ENCODE peak calls at places on chromosomes 11 and 22, in eight cellular contexts. One of them, this sample, is unnamed.

GRCh38 chr22:18997306-18997924 is 61.3 kb upstream of the PRODH start:
- DNase-seq in fibroblast of the aortic adventitia: no peak
- DNase-seq in HCT116: no peak
- DNase-seq in HAP-1: no peak
- DNase-seq in small intestine: no peak
- DNase-seq in lower leg skin: peak
- DNase-seq in psoas muscle: no peak
- DNase-seq in A549: no peak
- DNase-seq in this sample: no peak

GRCh38 chr11:70073881-70074371 is 4.2 kb upstream of the ANO1 start:
- DNase-seq in fibroblast of the aortic adventitia: peak
- DNase-seq in HCT116: no peak
- DNase-seq in HAP-1: no peak
- DNase-seq in small intestine: no peak
- DNase-seq in lower leg skin: peak
- DNase-seq in psoas muscle: no peak
- DNase-seq in A549: no peak
- DNase-seq in this sample: peak

GRCh38 chr11:77752518-77752917 is 68.0 kb downstream of the RSF1 start:
- DNase-seq in fibroblast of the aortic adventitia: peak
- DNase-seq in HCT116: no peak
- DNase-seq in HAP-1: peak
- DNase-seq in small intestine: no peak
- DNase-seq in lower leg skin: no peak
- DNase-seq in psoas muscle: no peak
- DNase-seq in A549: no peak
- DNase-seq in this sample: no peak

GRCh38 chr11:30585892-30586250 is 282 bp downstream of the MPPED2 start:
- DNase-seq in fibroblast of the aortic adventitia: no peak
- DNase-seq in HCT116: no peak
- DNase-seq in HAP-1: peak
- DNase-seq in small intestine: no peak
- DNase-seq in lower leg skin: peak
- DNase-seq in psoas muscle: peak
- DNase-seq in A549: no peak
- DNase-seq in this sample: peak

GRCh38 chr11:12079726-12080556 is 30.4 kb upstream of the MICAL2 start:
- DNase-seq in fibroblast of the aortic adventitia: peak
- DNase-seq in HCT116: peak
- DNase-seq in HAP-1: no peak
- DNase-seq in small intestine: no peak
- DNase-seq in lower leg skin: peak
- DNase-seq in psoas muscle: peak
- DNase-seq in A549: peak
- DNase-seq in this sample: peak

GRCh38 chr22:28438183-28438778 is 241.4 kb downstream of the TTC28 start:
- DNase-seq in fibroblast of the aortic adventitia: no peak
- DNase-seq in HCT116: no peak
- DNase-seq in HAP-1: no peak
- DNase-seq in small intestine: no peak
- DNase-seq in lower leg skin: no peak
- DNase-seq in psoas muscle: no peak
- DNase-seq in A549: no peak
- DNase-seq in this sample: no peak

GRCh38 chr22:48192920-48193319 is 1430.5 kb downstream of the TBC1D22A start:
- DNase-seq in fibroblast of the aortic adventitia: no peak
- DNase-seq in HCT116: no peak
- DNase-seq in HAP-1: no peak
- DNase-seq in small intestine: no peak
- DNase-seq in lower leg skin: peak
- DNase-seq in psoas muscle: no peak
- DNase-seq in A549: no peak
- DNase-seq in this sample: no peak

GRCh38 chr11:112523477-112523876 is 262.8 kb upstream of the PLET1 start:
- DNase-seq in fibroblast of the aortic adventitia: peak
- DNase-seq in HCT116: no peak
- DNase-seq in HAP-1: no peak
- DNase-seq in small intestine: no peak
- DNase-seq in lower leg skin: no peak
- DNase-seq in psoas muscle: no peak
- DNase-seq in A549: no peak
- DNase-seq in this sample: peak

GRCh38 chr11:32438883-32439487 is 3.6 kb upstream of the WT1 start:
- DNase-seq in fibroblast of the aortic adventitia: no peak
- DNase-seq in HCT116: no peak
- DNase-seq in HAP-1: no peak
- DNase-seq in small intestine: no peak
- DNase-seq in lower leg skin: no peak
- DNase-seq in psoas muscle: no peak
- DNase-seq in A549: no peak
- DNase-seq in this sample: no peak

GRCh38 chr11:70879601-70880285 is 372.6 kb downstream of the SHANK2 start:
- DNase-seq in fibroblast of the aortic adventitia: no peak
- DNase-seq in HCT116: no peak
- DNase-seq in HAP-1: no peak
- DNase-seq in small intestine: no peak
- DNase-seq in lower leg skin: no peak
- DNase-seq in psoas muscle: no peak
- DNase-seq in A549: no peak
- DNase-seq in this sample: no peak

GRCh38 chr22:36486619-36487384 is 5.4 kb upstream of the TXN2 start:
- DNase-seq in fibroblast of the aortic adventitia: peak
- DNase-seq in HCT116: no peak
- DNase-seq in HAP-1: peak
- DNase-seq in small intestine: peak
- DNase-seq in lower leg skin: no peak
- DNase-seq in psoas muscle: no peak
- DNase-seq in A549: peak
- DNase-seq in this sample: no peak

GRCh38 chr22:36415415-36416168 is 27.8 kb upstream of the MYH9 start:
- DNase-seq in fibroblast of the aortic adventitia: no peak
- DNase-seq in HCT116: no peak
- DNase-seq in HAP-1: peak
- DNase-seq in small intestine: no peak
- DNase-seq in lower leg skin: no peak
- DNase-seq in psoas muscle: no peak
- DNase-seq in A549: peak
- DNase-seq in this sample: no peak

GRCh38 chr22:35152316-35152715 is 86.4 kb downstream of the ISX start:
- DNase-seq in fibroblast of the aortic adventitia: no peak
- DNase-seq in HCT116: no peak
- DNase-seq in HAP-1: peak
- DNase-seq in small intestine: no peak
- DNase-seq in lower leg skin: no peak
- DNase-seq in psoas muscle: no peak
- DNase-seq in A549: no peak
- DNase-seq in this sample: no peak

GRCh38 chr11:67687986-67688385 is 13.6 kb upstream of the ALDH3B2 start:
- DNase-seq in fibroblast of the aortic adventitia: no peak
- DNase-seq in HCT116: no peak
- DNase-seq in HAP-1: no peak
- DNase-seq in small intestine: no peak
- DNase-seq in lower leg skin: no peak
- DNase-seq in psoas muscle: no peak
- DNase-seq in A549: no peak
- DNase-seq in this sample: no peak

GRCh38 chr11:26896716-26897115 is 97.2 kb upstream of the FIBIN start:
- DNase-seq in fibroblast of the aortic adventitia: peak
- DNase-seq in HCT116: no peak
- DNase-seq in HAP-1: no peak
- DNase-seq in small intestine: no peak
- DNase-seq in lower leg skin: no peak
- DNase-seq in psoas muscle: no peak
- DNase-seq in A549: no peak
- DNase-seq in this sample: no peak

DNA sequence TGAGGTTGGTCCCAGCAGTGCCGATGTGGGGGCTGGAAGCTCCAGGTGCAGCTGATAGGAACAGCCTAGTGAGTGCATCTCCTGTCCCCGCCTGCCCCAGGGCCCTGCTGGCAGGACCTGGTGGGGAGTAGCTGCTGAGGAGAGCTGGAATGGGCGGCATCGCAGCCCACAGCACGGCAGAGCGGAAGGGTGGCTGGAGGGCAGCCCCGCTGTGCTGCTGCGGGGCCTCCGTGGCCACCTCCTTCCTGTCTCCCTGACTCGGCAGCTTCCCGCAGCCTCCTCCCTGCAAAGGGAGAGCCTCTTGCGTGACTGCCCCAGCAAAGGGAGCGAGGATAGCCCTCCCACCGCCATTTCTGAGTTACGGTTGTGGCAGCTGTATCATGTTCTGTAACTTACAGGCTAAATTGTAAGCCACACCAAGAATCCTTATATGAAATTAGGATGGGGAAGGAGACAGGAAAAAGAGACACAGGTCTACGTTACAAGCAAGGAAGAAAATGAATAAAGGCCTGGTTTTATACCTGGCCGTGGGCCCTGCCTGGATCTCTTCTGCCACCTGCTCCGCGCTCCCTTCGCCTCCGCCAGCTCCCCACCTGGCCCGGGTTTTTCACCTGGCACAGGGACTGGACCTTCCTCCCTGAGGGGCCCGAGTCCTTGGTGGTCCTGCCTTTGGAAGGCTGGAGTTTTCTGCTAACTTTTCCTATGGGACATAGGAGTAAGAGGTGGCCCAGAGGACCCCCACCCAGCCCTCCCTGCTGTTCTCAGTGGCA is 10.0 kb downstream of the TPCN2 start:
- DNase-seq in fibroblast of the aortic adventitia: no peak
- DNase-seq in HCT116: no peak
- DNase-seq in HAP-1: no peak
- DNase-seq in small intestine: no peak
- DNase-seq in lower leg skin: no peak
- DNase-seq in psoas muscle: no peak
- DNase-seq in A549: no peak
- DNase-seq in this sample: no peak
- H3K4me3 ChIP-seq in fibroblast of the aortic adventitia: no peak
- H3K4me3 ChIP-seq in HCT116: no peak
- H3K4me3 ChIP-seq in HAP-1: no peak
- H3K4me3 ChIP-seq in small intestine: no peak
- H3K4me3 ChIP-seq in lower leg skin: no peak
- H3K4me3 ChIP-seq in psoas muscle: no peak
- H3K4me3 ChIP-seq in A549: no peak
- H3K4me3 ChIP-seq in this sample: no peak

GRCh38 chr11:65488273-65489058 is 10.4 kb upstream of the MALAT1 start:
- DNase-seq in fibroblast of the aortic adventitia: peak
- DNase-seq in HCT116: no peak
- DNase-seq in HAP-1: peak
- DNase-seq in small intestine: peak
- DNase-seq in lower leg skin: peak
- DNase-seq in psoas muscle: peak
- DNase-seq in A549: peak
- DNase-seq in this sample: peak
- H3K4me3 ChIP-seq in fibroblast of the aortic adventitia: peak
- H3K4me3 ChIP-seq in HCT116: peak
- H3K4me3 ChIP-seq in HAP-1: no peak
- H3K4me3 ChIP-seq in small intestine: no peak
- H3K4me3 ChIP-seq in lower leg skin: no peak
- H3K4me3 ChIP-seq in psoas muscle: peak
- H3K4me3 ChIP-seq in A549: peak
- H3K4me3 ChIP-seq in this sample: peak

DNA sequence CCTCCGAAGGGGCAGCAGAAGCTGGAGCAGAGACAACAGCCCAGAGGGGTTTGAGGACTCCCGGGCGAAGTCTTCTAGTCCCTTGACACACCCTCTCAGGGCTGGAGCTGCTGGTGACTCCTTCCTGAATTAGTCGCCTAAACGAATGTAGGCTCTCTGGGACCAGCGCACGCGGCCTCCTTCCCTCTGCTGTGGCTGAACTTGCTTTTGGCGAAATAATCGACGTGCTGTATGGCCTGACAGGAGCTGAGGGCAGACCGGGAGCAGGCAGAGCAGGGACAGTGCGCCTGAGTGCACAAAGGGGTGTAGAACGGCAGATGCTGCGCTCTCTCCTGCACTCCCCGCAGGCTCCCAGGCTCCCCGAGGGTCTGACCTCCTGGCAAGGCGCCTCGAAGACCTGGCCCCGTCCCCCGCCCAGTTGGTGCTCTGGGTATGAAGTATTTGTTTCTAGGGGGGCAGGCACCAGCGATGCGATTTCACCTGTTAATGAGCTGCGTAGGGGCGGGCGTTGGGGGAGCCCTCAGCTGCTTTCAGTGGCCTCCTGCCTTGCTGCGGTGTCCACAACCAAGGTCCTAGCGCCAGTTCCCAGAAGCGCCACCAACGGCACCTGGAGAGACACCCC is 5.3 kb downstream of the SLC17A6 start:
- DNase-seq in fibroblast of the aortic adventitia: no peak
- DNase-seq in HCT116: no peak
- DNase-seq in HAP-1: no peak
- DNase-seq in small intestine: no peak
- DNase-seq in lower leg skin: no peak
- DNase-seq in psoas muscle: no peak
- DNase-seq in A549: no peak
- DNase-seq in this sample: no peak
- H3K4me3 ChIP-seq in fibroblast of the aortic adventitia: no peak
- H3K4me3 ChIP-seq in HCT116: no peak
- H3K4me3 ChIP-seq in HAP-1: no peak
- H3K4me3 ChIP-seq in small intestine: no peak
- H3K4me3 ChIP-seq in lower leg skin: no peak
- H3K4me3 ChIP-seq in psoas muscle: peak
- H3K4me3 ChIP-seq in A549: no peak
- H3K4me3 ChIP-seq in this sample: no peak

DNA sequence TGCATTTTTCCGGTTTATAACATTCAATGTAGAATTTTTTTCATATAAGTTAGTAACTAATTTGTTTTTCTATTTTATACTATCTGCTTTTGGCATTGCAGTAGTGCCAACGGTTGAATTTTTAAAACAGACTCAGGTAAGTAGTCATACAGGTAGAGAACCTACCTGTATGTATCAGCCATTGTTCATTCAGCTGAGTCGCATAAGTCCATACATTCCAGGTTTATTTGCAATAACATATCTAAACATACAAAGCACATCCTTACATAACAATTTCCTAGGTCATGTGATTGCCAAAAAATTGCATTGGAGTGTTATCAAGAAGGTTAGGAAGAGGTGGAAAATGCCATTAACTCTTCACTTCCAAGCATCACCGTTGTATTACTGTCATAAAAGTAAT is 1059.3 kb upstream of the CNTN5 start:
- DNase-seq in fibroblast of the aortic adventitia: no peak
- DNase-seq in HCT116: no peak
- DNase-seq in HAP-1: no peak
- DNase-seq in small intestine: no peak
- DNase-seq in lower leg skin: no peak
- DNase-seq in psoas muscle: no peak
- DNase-seq in A549: no peak
- DNase-seq in this sample: no peak
- H3K4me3 ChIP-seq in fibroblast of the aortic adventitia: no peak
- H3K4me3 ChIP-seq in HCT116: no peak
- H3K4me3 ChIP-seq in HAP-1: no peak
- H3K4me3 ChIP-seq in small intestine: no peak
- H3K4me3 ChIP-seq in lower leg skin: no peak
- H3K4me3 ChIP-seq in psoas muscle: no peak
- H3K4me3 ChIP-seq in A549: no peak
- H3K4me3 ChIP-seq in this sample: no peak

This sample was measured in ascending aorta.